ENCODE peak calls at places on chromosome 3, in five cellular contexts. One of them, this sample, is unnamed.

GRCh38 chr3:153192327-153192726 is 30.3 kb downstream of the RAP2B start:
- DNase-seq in A549: no peak
- DNase-seq in HepG2: no peak
- DNase-seq in transverse colon: no peak
- DNase-seq in upper lobe of left lung: no peak
- DNase-seq in this sample: no peak

GRCh38 chr3:29697989-29698388 is 417.1 kb downstream of the RBMS3 start:
- DNase-seq in upper lobe of left lung: no peak
- DNase-seq in A549: no peak
- DNase-seq in HepG2: no peak
- DNase-seq in transverse colon: no peak
- DNase-seq in this sample: no peak

GRCh38 chr3:127044996-127045395 is 62.1 kb downstream of the PLXNA1 start:
- DNase-seq in upper lobe of left lung: no peak
- DNase-seq in transverse colon: no peak
- DNase-seq in A549: peak
- DNase-seq in HepG2: no peak
- DNase-seq in this sample: no peak

GRCh38 chr3:172323894-172324590 is 124.2 kb downstream of the GHSR start:
- DNase-seq in upper lobe of left lung: no peak
- DNase-seq in transverse colon: no peak
- DNase-seq in A549: no peak
- DNase-seq in HepG2: no peak
- DNase-seq in this sample: peak

GRCh38 chr3:149618151-149619123 is 39.4 kb downstream of the WWTR1 start:
- DNase-seq in transverse colon: no peak
- DNase-seq in HepG2: no peak
- DNase-seq in A549: no peak
- DNase-seq in upper lobe of left lung: no peak
- DNase-seq in this sample: no peak

GRCh38 chr3:9213019-9213646 is 36.3 kb downstream of the SRGAP3 start:
- DNase-seq in HepG2: no peak
- DNase-seq in transverse colon: no peak
- DNase-seq in A549: no peak
- DNase-seq in upper lobe of left lung: no peak
- DNase-seq in this sample: peak

GRCh38 chr3:117252208-117252607 is 542.6 kb downstream of the TUSC7 start:
- DNase-seq in upper lobe of left lung: no peak
- DNase-seq in A549: peak
- DNase-seq in HepG2: no peak
- DNase-seq in transverse colon: no peak
- DNase-seq in this sample: no peak

GRCh38 chr3:123104550-123104949 is 37.7 kb downstream of the PDIA5 start:
- DNase-seq in transverse colon: no peak
- DNase-seq in upper lobe of left lung: no peak
- DNase-seq in HepG2: no peak
- DNase-seq in A549: peak
- DNase-seq in this sample: no peak

GRCh38 chr3:120095226-120096165 is 1.2 kb upstream of the GSK3B start:
- DNase-seq in transverse colon: peak
- DNase-seq in A549: peak
- DNase-seq in HepG2: peak
- DNase-seq in upper lobe of left lung: peak
- DNase-seq in this sample: peak

GRCh38 chr3:50237133-50237651 is 1.2 kb downstream of the GNAI2 start:
- DNase-seq in upper lobe of left lung: peak
- DNase-seq in A549: no peak
- DNase-seq in transverse colon: no peak
- DNase-seq in HepG2: no peak
- DNase-seq in this sample: no peak

GRCh38 chr3:97882975-97883598 is 61.3 kb downstream of the CRYBG3 start:
- DNase-seq in upper lobe of left lung: no peak
- DNase-seq in HepG2: no peak
- DNase-seq in transverse colon: no peak
- DNase-seq in A549: no peak
- DNase-seq in this sample: no peak

GRCh38 chr3:48990636-48991421 is 788 bp downstream of the P4HTM start:
- DNase-seq in transverse colon: peak
- DNase-seq in HepG2: no peak
- DNase-seq in upper lobe of left lung: peak
- DNase-seq in A549: no peak
- DNase-seq in this sample: no peak

GRCh38 chr3:102791641-102792589 is 357.1 kb downstream of the ZPLD1 start:
- DNase-seq in upper lobe of left lung: no peak
- DNase-seq in HepG2: no peak
- DNase-seq in transverse colon: no peak
- DNase-seq in A549: no peak
- DNase-seq in this sample: no peak

GRCh38 chr3:9330166-9330703 is 32.6 kb upstream of the THUMPD3 start:
- DNase-seq in upper lobe of left lung: no peak
- DNase-seq in A549: no peak
- DNase-seq in HepG2: no peak
- DNase-seq in transverse colon: no peak
- DNase-seq in this sample: no peak

GRCh38 chr3:11774296-11774877 is 72.3 kb downstream of the TAMM41 start:
- DNase-seq in transverse colon: peak
- DNase-seq in upper lobe of left lung: no peak
- DNase-seq in HepG2: peak
- DNase-seq in A549: peak
- DNase-seq in this sample: peak
- TF ChIP-seq CTCF in transverse colon: no peak
- TF ChIP-seq CTCF in upper lobe of left lung: no peak
- TF ChIP-seq CTCF in HepG2: peak
- TF ChIP-seq CTCF in A549: peak
- TF ChIP-seq CTCF in this sample: no peak

DNA sequence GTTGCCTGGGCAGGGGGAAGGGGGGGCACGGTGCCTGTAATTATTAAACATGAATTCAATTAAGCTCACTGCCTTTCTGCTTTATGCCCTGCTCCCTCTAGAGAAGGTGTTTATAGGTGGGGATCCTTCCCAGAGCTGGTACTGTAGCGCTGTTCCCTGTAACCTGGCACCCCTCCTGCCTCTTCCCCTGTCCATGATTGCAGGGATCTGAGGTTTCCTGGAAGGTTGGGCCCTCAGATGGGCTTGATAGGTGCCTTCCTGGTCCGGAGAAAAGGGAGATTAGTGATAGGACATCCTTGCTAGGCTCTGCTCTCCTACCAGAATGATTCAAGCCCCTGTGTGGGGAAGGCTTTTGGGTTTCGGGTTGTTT is 2.1 kb upstream of the FAM131A start:
- DNase-seq in HepG2: no peak
- DNase-seq in upper lobe of left lung: no peak
- DNase-seq in A549: peak
- DNase-seq in transverse colon: no peak
- DNase-seq in this sample: no peak
- TF ChIP-seq POLR2A in HepG2: no peak
- TF ChIP-seq POLR2A in upper lobe of left lung: no peak
- TF ChIP-seq POLR2A in A549: no peak
- TF ChIP-seq POLR2A in transverse colon: no peak
- TF ChIP-seq POLR2A in this sample: no peak

GRCh38 chr3:52202384-52203077 is 4.6 kb downstream of the ALAS1 start:
- DNase-seq in upper lobe of left lung: no peak
- DNase-seq in transverse colon: no peak
- DNase-seq in HepG2: no peak
- DNase-seq in A549: no peak
- DNase-seq in this sample: no peak

GRCh38 chr3:52197842-52198625 is at the start of gene ALAS1:
- DNase-seq in A549: peak
- DNase-seq in transverse colon: peak
- DNase-seq in upper lobe of left lung: peak
- DNase-seq in HepG2: peak
- DNase-seq in this sample: peak

GRCh38 chr3:52198643-52199608 is 966 bp downstream of the ALAS1 start:
- DNase-seq in A549: no peak
- DNase-seq in transverse colon: no peak
- DNase-seq in upper lobe of left lung: no peak
- DNase-seq in HepG2: no peak
- DNase-seq in this sample: no peak

GRCh38 chr3:52203701-52204100 is 5.7 kb downstream of the ALAS1 start:
- DNase-seq in upper lobe of left lung: no peak
- DNase-seq in HepG2: no peak
- DNase-seq in A549: no peak
- DNase-seq in transverse colon: no peak
- DNase-seq in this sample: no peak

DNA sequence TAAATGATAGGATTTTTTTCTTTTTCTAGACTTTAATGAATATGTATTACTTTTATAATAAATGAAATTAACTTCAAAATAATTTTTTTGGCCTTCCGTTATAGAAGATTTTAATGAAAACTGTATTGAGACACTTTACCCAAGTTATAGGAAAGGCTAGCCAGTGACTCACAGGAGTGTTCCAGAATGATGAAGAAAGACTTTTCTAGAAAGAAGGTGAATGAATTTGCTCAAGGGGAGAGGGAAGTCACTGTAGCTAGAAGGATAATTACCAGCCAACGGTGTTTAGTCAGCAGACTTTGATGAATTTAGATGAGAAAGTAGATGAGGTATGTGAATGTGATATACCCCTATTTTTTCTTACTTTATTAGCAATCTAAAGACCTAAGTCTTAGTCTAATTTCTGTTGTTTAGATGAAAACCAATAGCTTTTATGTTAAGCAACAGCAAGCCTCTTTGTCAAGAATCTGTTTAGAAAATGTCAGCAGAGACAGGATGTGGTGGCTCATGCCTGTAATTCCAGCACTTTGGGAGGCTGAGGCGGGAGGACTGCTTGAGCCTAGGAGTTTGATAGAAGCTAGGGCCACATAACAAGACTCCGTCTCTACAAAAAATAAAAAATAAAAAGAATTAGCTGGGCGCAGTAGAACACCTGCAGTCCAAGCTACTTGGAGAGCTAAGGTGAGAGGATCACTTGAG is 3.2 kb downstream of the ALAS1 start:
- DNase-seq in transverse colon: no peak
- DNase-seq in HepG2: no peak
- DNase-seq in A549: no peak
- DNase-seq in upper lobe of left lung: no peak
- DNase-seq in this sample: no peak
- TF ChIP-seq CTCF in transverse colon: no peak
- TF ChIP-seq CTCF in HepG2: no peak
- TF ChIP-seq CTCF in A549: no peak
- TF ChIP-seq CTCF in upper lobe of left lung: no peak
- TF ChIP-seq CTCF in this sample: no peak

DNA sequence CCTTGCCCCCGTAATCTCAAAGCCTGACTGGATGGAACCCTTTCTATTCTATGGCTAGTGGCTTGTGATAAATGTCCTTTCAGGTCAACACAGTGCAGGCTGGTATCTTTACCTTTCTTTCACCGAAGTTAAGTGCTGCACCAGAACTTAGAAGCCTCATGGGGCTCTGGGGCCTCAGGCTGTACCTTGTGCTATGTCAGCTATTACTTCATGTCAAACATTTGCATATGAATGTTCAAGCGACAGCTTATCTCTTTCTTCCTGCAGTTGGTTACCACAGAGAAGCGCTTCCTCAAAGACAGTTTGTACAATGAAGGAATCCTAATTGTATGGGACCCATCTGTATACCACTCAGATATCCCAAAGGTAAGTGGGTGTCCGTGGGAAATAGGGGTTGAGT is 66.7 kb downstream of the RPL39L start:
- DNase-seq in transverse colon: no peak
- DNase-seq in HepG2: no peak
- DNase-seq in A549: no peak
- DNase-seq in upper lobe of left lung: no peak
- DNase-seq in this sample: no peak
- TF ChIP-seq POLR2A in transverse colon: no peak
- TF ChIP-seq POLR2A in HepG2: no peak
- TF ChIP-seq POLR2A in A549: no peak
- TF ChIP-seq POLR2A in upper lobe of left lung: no peak
- TF ChIP-seq POLR2A in this sample: no peak

DNA sequence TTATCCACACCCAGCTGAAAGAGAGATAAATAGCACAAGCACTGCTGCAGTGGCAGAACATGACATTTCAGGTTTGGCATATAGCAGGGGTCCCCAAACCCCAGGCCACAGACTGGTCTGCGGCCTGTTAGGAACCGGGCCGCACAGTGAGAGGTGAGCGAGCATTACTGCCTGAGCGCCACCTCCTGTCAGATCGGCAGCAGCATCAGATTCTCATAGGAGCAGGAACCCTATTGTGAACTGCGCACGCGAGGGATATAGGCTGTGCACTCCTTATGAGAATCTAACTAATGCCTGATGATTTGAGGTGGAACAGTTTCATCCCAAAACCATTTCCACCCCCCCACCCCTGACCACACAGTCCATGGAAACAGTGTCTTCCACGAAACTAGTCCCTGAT is 54.6 kb downstream of the CCR4 start:
- DNase-seq in HepG2: no peak
- DNase-seq in transverse colon: no peak
- DNase-seq in A549: no peak
- DNase-seq in upper lobe of left lung: no peak
- DNase-seq in this sample: no peak
- TF ChIP-seq CTCF in HepG2: peak
- TF ChIP-seq CTCF in transverse colon: no peak
- TF ChIP-seq CTCF in A549: no peak
- TF ChIP-seq CTCF in upper lobe of left lung: no peak
- TF ChIP-seq CTCF in this sample: no peak

DNA sequence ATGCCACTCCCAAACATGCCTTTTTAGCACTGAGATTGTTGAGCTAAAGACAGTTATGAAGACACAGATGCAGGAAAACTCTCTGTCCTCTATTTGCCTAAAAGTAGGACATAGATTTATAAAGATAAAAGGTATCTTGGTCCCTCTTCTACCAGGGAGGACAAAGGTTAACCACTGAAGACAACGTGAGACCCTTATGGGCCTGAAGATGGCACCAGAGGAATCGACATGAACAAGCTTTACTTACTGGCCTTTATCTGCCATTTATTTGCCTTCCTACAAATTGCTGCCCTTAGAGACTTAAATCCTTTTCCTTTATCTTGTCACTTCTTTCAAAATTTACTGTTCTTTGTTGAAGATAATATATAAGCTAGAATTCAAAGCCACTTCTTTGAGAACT is 109.7 kb upstream of the FAM3D start:
- DNase-seq in HepG2: no peak
- DNase-seq in A549: no peak
- DNase-seq in transverse colon: no peak
- DNase-seq in upper lobe of left lung: no peak
- DNase-seq in this sample: no peak
- TF ChIP-seq POLR2A in HepG2: no peak
- TF ChIP-seq POLR2A in A549: no peak
- TF ChIP-seq POLR2A in transverse colon: no peak
- TF ChIP-seq POLR2A in upper lobe of left lung: no peak
- TF ChIP-seq POLR2A in this sample: no peak

GRCh38 chr3:62863648-62864047 is 11.6 kb downstream of the CADPS start:
- DNase-seq in upper lobe of left lung: no peak
- DNase-seq in transverse colon: no peak
- DNase-seq in A549: no peak
- DNase-seq in HepG2: no peak
- DNase-seq in this sample: no peak
- TF ChIP-seq CTCF in upper lobe of left lung: no peak
- TF ChIP-seq CTCF in transverse colon: no peak
- TF ChIP-seq CTCF in A549: no peak
- TF ChIP-seq CTCF in HepG2: no peak
- TF ChIP-seq CTCF in this sample: no peak

This sample was measured in lower leg skin.